ENCODE peak calls at places on chromosomes 11 and 22, in four cellular contexts. F is mucosa of gallbladder; C is kidney glomerular epithelial cell; K is effector memory CD8-positive, alpha-beta T cell. Y is an unnamed sample.

GRCh38 chr22:34356481-34356880 is 436.2 kb upstream of the LARGE1 start:
- DNase-seq in F (no peak), C (no peak), K (no peak), Y (no peak)

GRCh38 chr22:23533328-23533762 is 46.7 kb downstream of the IGLL1 start:
- DNase-seq in F (no peak), K (no peak), C (no peak), Y (no peak)

GRCh38 chr11:128840137-128840536 is 27.0 kb downstream of the KCNJ1 start:
- DNase-seq in C (no peak), F (no peak), K (no peak), Y (no peak)

GRCh38 chr11:102807921-102808320 is 10.0 kb upstream of the MMP1 start:
- DNase-seq in K (no peak), F (peak), C (no peak), Y (peak)

GRCh38 chr11:2096001-2096918 is 42.9 kb downstream of the IGF2 start:
- DNase-seq in F (no peak), C (peak), K (no peak), Y (no peak)

GRCh38 chr22:50595189-50595588 is 5.4 kb upstream of the MAPK8IP2 start:
- DNase-seq in K (no peak), F (no peak), C (no peak), Y (no peak)

GRCh38 chr11:27201454-27202302 is 161.1 kb downstream of the BBOX1 start:
- DNase-seq in C (peak), F (peak), K (no peak), Y (no peak)

GRCh38 chr11:3995949-3996554 is 98.5 kb upstream of the RRM1 start:
- DNase-seq in K (no peak), C (no peak), F (no peak), Y (no peak)

GRCh38 chr11:128759597-128759996 is 65.7 kb downstream of the FLI1 start:
- DNase-seq in K (no peak), C (peak), F (no peak), Y (no peak)

GRCh38 chr11:112694813-112695212 is 266.4 kb upstream of the NCAM1 start:
- DNase-seq in F (no peak), K (no peak), C (no peak), Y (no peak)

GRCh38 chr11:46121328-46121723 is at the start of gene PHF21A:
- DNase-seq in C (peak), K (peak), F (peak), Y (peak)

GRCh38 chr11:133894956-133895549 is 49.7 kb upstream of the SPATA19 start:
- DNase-seq in F (no peak), K (no peak), C (peak), Y (no peak)

GRCh38 chr11:96748639-96749370 is 359.0 kb downstream of the JRKL start:
- DNase-seq in F (no peak), C (no peak), K (no peak), Y (no peak)

GRCh38 chr22:29879738-29880137 is 3.2 kb upstream of the MTMR3 start:
- DNase-seq in F (no peak), K (no peak), C (no peak), Y (no peak)

GRCh38 chr11:118074091-118074685 is 2.7 kb upstream of the TMPRSS4 start:
- DNase-seq in K (no peak), C (no peak), F (no peak), Y (no peak)

Y was measured in CD4-positive, CD25-positive, alpha-beta regulatory T cell.